ENCODE peak calls at places on chromosomes 5 and 9, in nine cellular contexts. F, T, U, D, H, G, B, A and Z are unnamed samples.

GRCh38 chr9:4324513-4324912 is 24.6 kb upstream of the GLIS3 start:
- DNase-seq in F (no peak), T (peak; percentile 88), U (no peak), D (no peak), H (no peak), G (peak; percentile 90), B (no peak), A (peak; percentile 88), Z (no peak)

GRCh38 chr5:20680718-20681302 is 692.8 kb upstream of the CDH18 start:
- DNase-seq in F (no peak), T (no peak), U (no peak), D (no peak), H (no peak), G (peak; percentile 32), B (no peak), A (peak; percentile 22), Z (no peak)

GRCh38 chr9:18122156-18122555 is 351.8 kb upstream of the ADAMTSL1 start:
- DNase-seq in F (no peak), T (peak; percentile 25), U (no peak), D (no peak), H (no peak), G (peak; percentile 13), B (no peak), A (peak; percentile 3), Z (no peak)

GRCh38 chr9:91949293-91949945 is 609 bp downstream of the ROR2 start:
- DNase-seq in F (no peak), T (peak; percentile 39), U (no peak), D (no peak), H (no peak), G (no peak), B (no peak), A (no peak), Z (no peak)

GRCh38 chr5:3531320-3531986 is 64.2 kb upstream of the IRX1 start:
- DNase-seq in F (no peak), T (no peak), U (no peak), D (no peak), H (no peak), G (no peak), B (no peak), A (no peak), Z (no peak)

GRCh38 chr5:73374520-73375235 is 73.9 kb downstream of the FOXD1 start:
- DNase-seq in F (no peak), T (peak; percentile 45), U (no peak), D (no peak), H (no peak), G (peak; percentile 92), B (no peak), A (peak; percentile 89), Z (no peak)

GRCh38 chr9:20270176-20270575 is 352.1 kb downstream of the MLLT3 start:
- DNase-seq in F (no peak), T (no peak), U (no peak), D (no peak), H (no peak), G (no peak), B (no peak), A (no peak), Z (no peak)

GRCh38 chr9:117929873-117930272 is 225.7 kb downstream of the TLR4 start:
- DNase-seq in F (no peak), T (no peak), U (no peak), D (no peak), H (no peak), G (no peak), B (no peak), A (no peak), Z (no peak)

GRCh38 chr9:76150016-76150415 is 244.2 kb downstream of the RFK start:
- DNase-seq in F (no peak), T (no peak), U (no peak), D (no peak), H (no peak), G (no peak), B (no peak), A (no peak), Z (no peak)

GRCh38 chr9:102506391-102506790 is 488.7 kb upstream of the CYLC2 start:
- DNase-seq in F (no peak), T (no peak), U (no peak), D (no peak), H (no peak), G (no peak), B (no peak), A (no peak), Z (no peak)

GRCh38 chr9:21696411-21696865 is 106.0 kb upstream of the MTAP start:
- DNase-seq in F (peak; percentile 46), T (peak; percentile 77), U (no peak), D (no peak), H (no peak), G (no peak), B (no peak), A (no peak), Z (no peak)

GRCh38 chr5:128844354-128844923 is 120.8 kb upstream of the SLC27A6 start:
- DNase-seq in F (no peak), T (peak; percentile 53), U (peak; percentile 5), D (no peak), H (no peak), G (peak; percentile 10), B (peak; percentile 24), A (peak; percentile 8), Z (no peak)

GRCh38 chr5:144638802-144639201 is 468.1 kb downstream of the KCTD16 start:
- DNase-seq in F (no peak), T (no peak), U (no peak), D (no peak), H (no peak), G (no peak), B (no peak), A (no peak), Z (no peak)

GRCh38 chr9:127700594-127701255 is 6.1 kb upstream of the CFAP157 start:
- DNase-seq in F (no peak), T (no peak), U (no peak), D (no peak), H (no peak), G (no peak), B (no peak), A (no peak), Z (no peak)

GRCh38 chr9:86866739-86867138 is 80.6 kb downstream of the GAS1 start:
- DNase-seq in F (no peak), T (no peak), U (no peak), D (no peak), H (no peak), G (no peak), B (no peak), A (no peak), Z (no peak)

GRCh38 chr5:63125862-63126261 is 547.2 kb downstream of the LRRC70 start:
- DNase-seq in F (no peak), T (peak; percentile 71), U (no peak), D (no peak), H (no peak), G (peak; percentile 75), B (peak; percentile 11), A (peak; percentile 66), Z (no peak)

GRCh38 chr9:100637787-100638186 is 59.9 kb downstream of the CAVIN4 start:
- DNase-seq in F (no peak), T (no peak), U (no peak), D (no peak), H (no peak), G (no peak), B (no peak), A (no peak), Z (no peak)

GRCh38 chr9:99040911-99041582 is 63.9 kb upstream of the TGFBR1 start:
- DNase-seq in F (no peak), T (peak; percentile 71), U (no peak), D (no peak), H (no peak), G (peak; percentile 92), B (peak; percentile 38), A (peak; percentile 89), Z (no peak)

GRCh38 chr5:68066277-68066955 is 149.1 kb upstream of the PIK3R1 start:
- DNase-seq in F (no peak), T (no peak), U (no peak), D (no peak), H (no peak), G (peak; percentile 50), B (no peak), A (peak; percentile 32), Z (no peak)

GRCh38 chr9:124940521-124940893 is 376 bp downstream of the GOLGA1 start:
- DNase-seq in F (no peak), T (peak; percentile 5), U (no peak), D (no peak), H (no peak), G (no peak), B (no peak), A (no peak), Z (no peak)

GRCh38 chr9:128146591-128147120 is 2.6 kb upstream of the LCN2 start:
- DNase-seq in F (peak; percentile 29), T (no peak), U (no peak), D (no peak), H (no peak), G (no peak), B (no peak), A (no peak), Z (no peak)

GRCh38 chr5:105508519-105508918 is 1945.9 kb upstream of the NUDT12 start:
- DNase-seq in F (no peak), T (no peak), U (no peak), D (no peak), H (no peak), G (peak; percentile 43), B (no peak), A (peak; percentile 24), Z (no peak)

GRCh38 chr9:96048116-96048953 is 172.8 kb downstream of the ERCC6L2 start:
- DNase-seq in F (no peak), T (peak; percentile 75), U (no peak), D (no peak), H (no peak), G (peak; percentile 14), B (peak; percentile 52), A (no peak), Z (peak; percentile 73)

GRCh38 chr5:178113141-178113787 is at the start of gene N4BP3:
- DNase-seq in F (peak; percentile 77), T (peak; percentile 63), U (no peak), D (peak; percentile 70), H (peak; percentile 92), G (peak; percentile 60), B (no peak), A (peak; percentile 22), Z (no peak)

GRCh38 chr5:115439042-115439441 is 105.5 kb downstream of the FEM1C start:
- DNase-seq in F (no peak), T (no peak), U (no peak), D (no peak), H (no peak), G (peak; percentile 47), B (no peak), A (no peak), Z (no peak)

GRCh38 chr9:14321517-14322125 is 7.7 kb upstream of the NFIB start:
- DNase-seq in F (no peak), T (peak; percentile 47), U (no peak), D (no peak), H (no peak), G (peak; percentile 63), B (no peak), A (peak; percentile 57), Z (no peak)

GRCh38 chr5:59158165-59158564 is 575.3 kb downstream of the RAB3C start:
- DNase-seq in F (no peak), T (peak; percentile 12), U (no peak), D (no peak), H (no peak), G (no peak), B (no peak), A (no peak), Z (no peak)